ENCODE peak calls at places on chromosome 16, in five cellular contexts. E is sigmoid colon, Y is pancreas, R is HCT116, K is fibroblast of mammary gland. D is an unnamed sample.

GRCh38 chr16:89052824-89053724 is 40.6 kb upstream of the ACSF3 start:
- DNase-seq in E (no peak), Y (no peak), R (peak; percentile 92), K (no peak), D (no peak)

GRCh38 chr16:29680180-29680598 is 1.2 kb downstream of the QPRT start:
- DNase-seq in E (no peak), Y (no peak), R (no peak), K (no peak), D (no peak)

GRCh38 chr16:16185095-16185494 is 38.2 kb downstream of the ABCC6 start:
- DNase-seq in E (no peak), Y (no peak), R (no peak), K (no peak), D (no peak)

GRCh38 chr16:68257906-68258800 is 6.2 kb upstream of the SLC7A6 start:
- DNase-seq in E (peak; percentile 93), Y (no peak), R (no peak), K (peak; percentile 45), D (no peak)

GRCh38 chr16:21645261-21645721 is 7.1 kb downstream of the IGSF6 start:
- DNase-seq in E (no peak), Y (no peak), R (no peak), K (peak; percentile 40), D (no peak)

GRCh38 chr16:21984062-21984461 is 16.9 kb downstream of the PDZD9 start:
- DNase-seq in E (no peak), Y (no peak), R (no peak), K (no peak), D (no peak)

GRCh38 chr16:19095699-19096098 is 18.1 kb upstream of the ITPRIPL2 start:
- DNase-seq in E (no peak), Y (no peak), R (peak; percentile 67), K (no peak), D (no peak)

GRCh38 chr16:28324235-28324886 is 32.0 kb downstream of the SBK1 start:
- DNase-seq in E (peak; percentile 38), Y (no peak), R (no peak), K (no peak), D (no peak)

GRCh38 chr16:3536851-3537250 is 36.0 kb downstream of the CLUAP1 start:
- DNase-seq in E (no peak), Y (no peak), R (no peak), K (no peak), D (no peak)

GRCh38 chr16:81946206-81946605 is 65.1 kb downstream of the SDR42E1 start:
- DNase-seq in E (no peak), Y (no peak), R (no peak), K (peak; percentile 64), D (no peak)

DNA sequence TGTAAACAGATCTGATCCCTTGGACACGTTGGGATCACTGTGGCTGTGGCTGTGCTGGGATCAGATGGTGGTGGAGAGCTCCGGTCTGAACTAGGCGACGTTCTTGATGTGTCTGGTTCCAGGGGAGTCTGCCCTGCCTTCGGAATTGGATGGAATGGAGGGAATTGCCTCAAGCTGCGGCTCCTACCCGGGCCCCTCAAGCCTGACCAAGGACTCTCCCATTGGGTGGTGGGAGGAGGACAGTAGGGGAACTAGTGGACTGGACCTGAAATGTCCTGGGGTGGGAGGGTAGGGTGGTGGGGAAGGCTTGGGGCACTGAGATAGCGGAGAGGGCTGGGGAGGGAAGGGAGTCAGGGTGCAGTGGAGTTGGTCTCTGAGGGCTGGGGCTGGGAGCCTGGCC is 3.2 kb upstream of the UBALD1 start:
- DNase-seq in E (no peak), Y (no peak), R (no peak), K (no peak), D (no peak)
- TF ChIP-seq CTCF in E (no peak), Y (no peak), R (no peak), K (no peak), D (no peak)

DNA sequence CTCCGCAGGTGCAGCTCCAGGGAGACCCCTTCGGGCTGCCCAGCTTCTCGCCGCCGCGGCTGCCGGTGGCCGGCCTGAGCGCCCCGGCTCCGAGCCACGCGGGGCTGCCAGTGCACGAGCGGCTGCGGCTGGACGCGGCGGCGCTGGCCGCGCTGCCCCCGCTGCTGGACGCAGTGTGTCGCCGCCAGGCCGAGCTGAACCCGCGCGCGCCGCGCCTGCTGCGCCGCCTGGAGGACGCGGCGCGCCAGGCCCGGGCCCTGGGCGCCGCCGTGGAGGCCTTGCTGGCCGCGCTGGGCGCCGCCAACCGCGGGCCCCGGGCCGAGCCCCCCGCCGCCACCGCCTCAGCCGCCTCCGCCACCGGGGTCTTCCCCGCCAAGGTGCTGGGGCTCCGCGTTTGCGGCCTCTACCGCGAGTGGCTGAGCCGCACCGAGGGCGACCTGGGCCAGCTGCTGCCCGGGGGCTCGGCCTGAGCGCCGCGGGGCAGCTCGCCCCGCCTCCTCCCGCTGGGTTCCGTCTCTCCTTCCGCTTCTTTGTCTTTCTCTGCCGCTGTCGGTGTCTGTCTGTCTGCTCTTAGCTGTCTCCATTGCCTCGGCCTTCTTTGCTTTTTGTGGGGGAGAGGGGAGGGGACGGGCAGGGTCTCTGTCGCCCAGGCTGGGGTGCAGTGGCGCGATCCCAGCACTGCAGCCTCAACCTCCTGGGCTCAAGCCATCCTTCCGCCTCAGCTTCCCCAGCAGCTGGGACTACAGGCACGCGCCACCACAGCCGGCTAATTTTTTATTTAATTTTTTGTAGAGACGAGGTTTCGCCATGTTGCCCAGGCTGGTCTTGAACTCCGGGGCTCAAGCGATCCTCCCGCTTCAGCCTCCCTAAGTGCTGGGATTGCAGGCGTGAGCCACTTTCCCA is 5.9 kb downstream of the CTF1 start:
- DNase-seq in E (peak; percentile 81), Y (peak; percentile 65), R (no peak), K (peak; percentile 57), D (peak; percentile 91)
- TF ChIP-seq CTCF in E (no peak), Y (no peak), R (peak; percentile 1), K (no peak), D (peak; percentile 35)

GRCh38 chr16:24045641-24046040 is 209.9 kb downstream of the PRKCB start:
- DNase-seq in E (no peak), Y (no peak), R (no peak), K (no peak), D (no peak)
- TF ChIP-seq CTCF in E (no peak), Y (no peak), R (peak; percentile 45), K (no peak), D (peak; percentile 23)

GRCh38 chr16:84209989-84210388 is 19.0 kb downstream of the ADAD2 start:
- DNase-seq in E (no peak), Y (no peak), R (peak; percentile 34), K (no peak), D (no peak)
- TF ChIP-seq CTCF in E (no peak), Y (no peak), R (peak; percentile 31), K (no peak), D (no peak)

GRCh38 chr16:53689636-53690035 is 14.0 kb downstream of the RPGRIP1L start:
- DNase-seq in E (no peak), Y (no peak), R (no peak), K (peak; percentile 55), D (no peak)

GRCh38 chr16:53695070-53695469 is 8.6 kb downstream of the RPGRIP1L start:
- DNase-seq in E (no peak), Y (no peak), R (no peak), K (peak; percentile 95), D (no peak)

GRCh38 chr16:53692146-53692545 is 11.5 kb downstream of the RPGRIP1L start:
- DNase-seq in E (no peak), Y (no peak), R (no peak), K (no peak), D (no peak)
- TF ChIP-seq CTCF in E (no peak), Y (no peak), R (no peak), K (no peak), D (peak; percentile 21)

DNA sequence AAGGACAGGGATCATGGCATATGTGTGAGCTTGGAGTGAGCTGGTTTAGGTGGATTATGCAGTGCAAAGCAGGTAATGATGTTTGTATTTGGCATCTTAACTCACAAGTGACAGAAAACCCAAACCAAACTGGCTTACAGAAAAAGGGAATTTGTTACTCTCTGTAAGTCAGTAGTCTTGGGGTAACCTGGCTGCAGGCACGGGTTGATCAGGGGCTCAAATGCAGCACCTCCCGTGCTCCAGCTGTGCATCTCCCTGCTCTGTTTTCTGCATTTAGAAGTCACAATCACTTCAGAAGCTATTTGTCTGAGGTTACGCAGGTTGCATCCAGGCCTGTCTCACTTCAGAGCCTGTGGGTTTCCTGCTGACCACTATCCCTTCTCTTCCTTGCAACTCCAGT is 354.3 kb downstream of the CPPED1 start:
- DNase-seq in E (peak; percentile 39), Y (no peak), R (no peak), K (no peak), D (no peak)
- TF ChIP-seq CTCF in E (no peak), Y (no peak), R (no peak), K (no peak), D (no peak)

DNA sequence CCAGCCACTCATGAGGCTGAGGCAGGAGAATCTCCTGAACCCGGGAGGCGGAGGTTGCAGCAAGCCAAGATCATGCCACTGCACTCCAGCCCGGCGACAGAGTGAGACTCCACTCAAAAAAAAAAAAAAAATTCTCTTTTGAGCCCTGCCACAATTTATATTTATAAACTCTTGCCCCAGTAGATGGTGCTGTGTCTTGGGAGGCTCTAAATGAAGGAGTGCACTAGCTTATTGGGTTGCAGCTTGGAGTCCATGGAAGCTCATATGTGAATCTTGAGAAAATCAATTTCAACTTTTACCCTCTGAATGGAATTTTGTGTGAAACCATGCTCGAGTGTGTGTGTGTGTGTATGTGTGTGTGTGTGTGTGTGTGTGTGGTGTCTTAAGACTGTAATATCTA is 420.1 kb downstream of the HS3ST4 start:
- DNase-seq in E (no peak), Y (no peak), R (no peak), K (no peak), D (no peak)
- TF ChIP-seq CTCF in E (no peak), Y (no peak), R (no peak), K (no peak), D (no peak)

DNA sequence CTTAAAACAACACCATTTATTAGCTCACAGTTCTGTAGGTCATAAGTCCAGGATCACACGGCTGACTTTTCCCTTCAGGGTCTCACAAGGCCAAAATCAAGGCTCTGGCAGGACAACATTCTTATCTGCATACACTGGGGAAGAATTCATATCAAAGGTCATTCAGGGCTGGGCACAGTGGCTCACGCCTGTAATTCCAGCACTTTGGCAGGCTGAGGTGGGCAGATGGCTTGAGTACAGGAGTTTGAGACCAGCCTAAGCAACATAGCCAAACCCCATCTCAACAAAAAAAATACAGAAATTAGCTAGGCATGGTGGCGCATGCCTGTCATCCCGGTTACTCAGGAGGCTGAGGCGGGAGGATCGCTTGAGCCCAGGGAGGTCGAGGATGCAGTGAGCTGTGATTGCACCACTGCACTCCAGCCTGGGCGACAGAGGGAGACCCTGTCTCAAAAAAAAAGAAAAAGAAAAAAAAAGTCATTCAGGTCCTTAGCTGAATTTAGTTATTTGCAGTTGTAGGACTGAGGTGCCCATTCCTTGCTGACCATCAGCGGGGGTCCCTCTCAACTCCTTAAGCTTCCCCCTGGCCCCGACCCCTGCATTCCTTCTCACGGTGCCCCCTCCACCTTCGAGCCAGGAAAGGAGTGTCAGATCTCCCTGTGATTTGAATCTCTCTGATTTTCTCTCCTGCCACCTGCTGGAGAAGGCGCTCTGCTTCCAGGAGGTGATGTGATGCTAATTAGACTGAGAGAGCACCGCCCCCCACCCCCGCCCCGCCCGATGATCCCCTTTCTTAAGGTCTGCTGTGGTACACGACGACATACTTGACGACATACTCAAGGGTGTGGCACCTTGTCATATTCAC is 91.8 kb upstream of the CLEC18A start:
- DNase-seq in E (no peak), Y (peak; percentile 69), R (peak; percentile 33), K (no peak), D (no peak)
- TF ChIP-seq CTCF in E (no peak), Y (no peak), R (peak; percentile 53), K (peak; percentile 5), D (peak; percentile 38)

D was measured in osteocyte.